ENCODE peak calls at places on chromosome 20, in nine cellular contexts. G is fibroblast of lung, J is tibial nerve, A is endodermal cell, F is mesenchymal stem cell, Z is psoas muscle, L is heart left ventricle, O is ascending aorta, R is heart right ventricle. W is an unnamed sample. For H3K9me3, the result is how much of the 10 kb centered on the place peaks cover.

GRCh38 chr20:36726168-36726567 is 19.7 kb downstream of the NDRG3 start:
- DNase-seq in G (no peak), L (no peak), Z (no peak), F (no peak), J (no peak), R (no peak), O (no peak), A (no peak), W (no peak)

GRCh38 chr20:50218987-50219435 is 28.4 kb downstream of the CEBPB start:
- DNase-seq in A (peak), Z (no peak), J (no peak), F (no peak), L (peak), R (no peak), O (no peak), G (no peak), W (no peak)

GRCh38 chr20:9627219-9627618 is 112.8 kb downstream of the LAMP5 start:
- DNase-seq in A (no peak), L (no peak), F (no peak), G (no peak), J (no peak), Z (no peak), R (no peak), O (no peak), W (no peak)

GRCh38 chr20:62840244-62841197 is 21.1 kb downstream of the TCFL5 start:
- DNase-seq in G (no peak), Z (no peak), O (no peak), R (no peak), L (no peak), A (no peak), J (no peak), F (no peak), W (no peak)

GRCh38 chr20:62219992-62220665 is at the start of gene HRH3:
- DNase-seq in R (peak), J (no peak), L (no peak), A (peak), G (no peak), O (no peak), F (peak), Z (peak), W (no peak)

GRCh38 chr20:52592567-52592966 is 379.6 kb upstream of the TSHZ2 start:
- DNase-seq in J (no peak), A (no peak), L (no peak), O (no peak), F (no peak), R (no peak), Z (no peak), G (no peak), W (no peak)

GRCh38 chr20:44271915-44272663 is 25.0 kb downstream of the GDAP1L1 start:
- DNase-seq in J (no peak), O (no peak), F (no peak), G (no peak), Z (no peak), R (no peak), A (peak), L (no peak), W (no peak)

GRCh38 chr20:8291873-8292272 is 159.8 kb downstream of the PLCB1 start:
- DNase-seq in Z (no peak), A (no peak), O (no peak), G (peak), R (no peak), L (no peak), F (peak), J (no peak), W (no peak)

GRCh38 chr20:62624325-62624690 is 18.0 kb upstream of the SLCO4A1 start:
- DNase-seq in O (no peak), L (peak), J (no peak), G (no peak), Z (no peak), R (no peak), A (peak), F (no peak), W (no peak)

GRCh38 chr20:63163596-63164560 is 52.1 kb downstream of the YTHDF1 start:
- DNase-seq in Z (no peak), J (no peak), A (no peak), F (no peak), O (no peak), G (no peak), R (peak), L (peak), W (no peak)

GRCh38 chr20:3251806-3252205 is 12.8 kb upstream of the SLC4A11 start:
- DNase-seq in O (no peak), F (no peak), R (no peak), J (no peak), L (no peak), A (no peak), G (peak), Z (no peak), W (peak)

GRCh38 chr20:9609892-9610502 is 95.6 kb downstream of the LAMP5 start:
- DNase-seq in F (peak), O (no peak), G (peak), L (no peak), J (peak), R (no peak), Z (no peak), A (peak), W (no peak)

GRCh38 chr20:35695245-35695749 is 3.9 kb downstream of the NFS1 start:
- DNase-seq in A (no peak), Z (no peak), F (no peak), L (no peak), O (no peak), R (no peak), J (no peak), G (no peak), W (no peak)

GRCh38 chr20:9149796-9150195 is 80.9 kb downstream of the PLCB4 start:
- DNase-seq in R (no peak), O (no peak), G (no peak), L (no peak), A (no peak), F (no peak), Z (no peak), J (no peak), W (no peak)

GRCh38 chr20:53291548-53291947 is 302.1 kb downstream of the ZNF217 start:
- DNase-seq in R (no peak), G (no peak), Z (no peak), J (no peak), O (no peak), L (no peak), A (peak), F (no peak), W (no peak)

GRCh38 chr20:62933966-62934365 is 4.0 kb upstream of the GID8 start:
- DNase-seq in J (no peak), L (no peak), R (no peak), O (no peak), G (no peak), Z (no peak), F (no peak), A (peak), W (no peak)

GRCh38 chr20:56359212-56360132 is 698 bp downstream of the FAM210B start:
- DNase-seq in L (peak), Z (peak), J (peak), G (peak), A (peak), O (peak), R (peak), F (peak), W (peak)

GRCh38 chr20:64055893-64056638 is 6.6 kb upstream of the SOX18 start:
- DNase-seq in J (no peak), F (peak), A (peak), L (peak), Z (peak), R (peak), O (no peak), G (no peak), W (peak)

GRCh38 chr20:2889797-2890196 is 16.5 kb downstream of the PTPRA start:
- DNase-seq in A (no peak), G (no peak), L (no peak), Z (no peak), O (no peak), F (no peak), R (no peak), J (no peak), W (no peak)

GRCh38 chr20:13995086-13995665 is at the start of gene MACROD2:
- DNase-seq in L (peak), O (peak), J (peak), Z (peak), A (peak), G (peak), R (peak), F (peak), W (peak)

GRCh38 chr20:25486377-25486776 is 78.9 kb downstream of the GINS1 start:
- DNase-seq in Z (no peak), G (peak), F (no peak), A (no peak), R (no peak), L (peak), O (no peak), J (no peak), W (peak)

GRCh38 chr20:37528442-37529213 is 952 bp upstream of the BLCAP start:
- DNase-seq in L (no peak), R (no peak), Z (no peak), F (no peak), J (no peak), G (no peak), A (peak), O (peak), W (no peak)

GRCh38 chr20:24732076-24732475 is 217.0 kb upstream of the CST7 start:
- DNase-seq in O (no peak), J (no peak), Z (no peak), R (no peak), A (peak), L (no peak), F (no peak), G (no peak), W (no peak)

GRCh38 chr20:4889446-4889845 is 111.9 kb downstream of the SLC23A2 start:
- DNase-seq in O (no peak), A (peak), L (no peak), R (no peak), J (no peak), Z (no peak), F (no peak), G (no peak), W (no peak)

GRCh38 chr20:50101900-50102299 is 11.1 kb downstream of the UBE2V1 start:
- DNase-seq in L (no peak), A (no peak), G (no peak), F (no peak), Z (no peak), R (no peak), J (no peak), O (peak), W (no peak)

GRCh38 chr20:13199279-13199678 is 21.8 kb upstream of the ISM1 start:
- DNase-seq in G (no peak), R (no peak), L (no peak), A (no peak), Z (no peak), O (no peak), F (no peak), J (no peak), W (no peak)

DNA sequence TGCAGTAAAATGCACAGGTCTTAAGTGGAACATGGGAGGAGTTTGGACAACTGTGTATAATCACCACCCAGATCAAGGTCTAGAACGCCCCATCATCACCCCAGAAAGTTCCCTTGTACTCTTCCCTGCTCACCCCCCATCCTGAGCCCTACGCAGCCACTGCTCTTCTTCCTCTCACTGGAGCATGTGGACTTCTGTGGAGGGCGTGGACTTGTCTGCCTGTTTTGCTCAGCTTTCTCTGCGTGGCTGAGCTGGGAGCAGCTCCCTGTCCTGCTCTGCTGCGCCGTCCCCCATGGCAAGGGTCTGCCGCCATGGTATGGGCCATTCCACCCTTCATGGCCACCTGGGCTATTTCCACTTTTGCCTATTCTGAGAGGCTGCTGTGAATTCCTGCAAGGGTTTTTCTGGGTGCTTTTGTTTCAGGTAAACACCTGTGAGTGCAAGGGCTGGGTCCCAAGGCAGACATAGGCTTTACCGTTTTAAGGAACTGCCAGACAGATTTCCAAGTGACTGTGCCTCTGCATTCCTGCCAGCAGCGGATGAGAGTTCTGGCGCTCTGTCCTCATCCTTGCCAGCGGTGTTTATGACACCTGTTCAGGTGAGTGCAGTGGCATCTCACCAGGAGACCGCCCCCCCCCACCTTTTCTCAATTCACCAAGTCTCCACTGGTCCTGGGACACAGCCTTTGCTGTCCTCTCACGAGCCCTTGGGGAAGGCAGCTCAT is 19.7 kb downstream of the PCK1 start:
- DNase-seq in L (no peak), O (no peak), J (no peak), G (no peak), Z (no peak), A (no peak), R (no peak), F (no peak), W (no peak)
- H3K9me3 ChIP-seq in L (under half), O (under half), J (under half), G (under half), Z (under half), A (under half), R (under half), F (under half), W (under half)

DNA sequence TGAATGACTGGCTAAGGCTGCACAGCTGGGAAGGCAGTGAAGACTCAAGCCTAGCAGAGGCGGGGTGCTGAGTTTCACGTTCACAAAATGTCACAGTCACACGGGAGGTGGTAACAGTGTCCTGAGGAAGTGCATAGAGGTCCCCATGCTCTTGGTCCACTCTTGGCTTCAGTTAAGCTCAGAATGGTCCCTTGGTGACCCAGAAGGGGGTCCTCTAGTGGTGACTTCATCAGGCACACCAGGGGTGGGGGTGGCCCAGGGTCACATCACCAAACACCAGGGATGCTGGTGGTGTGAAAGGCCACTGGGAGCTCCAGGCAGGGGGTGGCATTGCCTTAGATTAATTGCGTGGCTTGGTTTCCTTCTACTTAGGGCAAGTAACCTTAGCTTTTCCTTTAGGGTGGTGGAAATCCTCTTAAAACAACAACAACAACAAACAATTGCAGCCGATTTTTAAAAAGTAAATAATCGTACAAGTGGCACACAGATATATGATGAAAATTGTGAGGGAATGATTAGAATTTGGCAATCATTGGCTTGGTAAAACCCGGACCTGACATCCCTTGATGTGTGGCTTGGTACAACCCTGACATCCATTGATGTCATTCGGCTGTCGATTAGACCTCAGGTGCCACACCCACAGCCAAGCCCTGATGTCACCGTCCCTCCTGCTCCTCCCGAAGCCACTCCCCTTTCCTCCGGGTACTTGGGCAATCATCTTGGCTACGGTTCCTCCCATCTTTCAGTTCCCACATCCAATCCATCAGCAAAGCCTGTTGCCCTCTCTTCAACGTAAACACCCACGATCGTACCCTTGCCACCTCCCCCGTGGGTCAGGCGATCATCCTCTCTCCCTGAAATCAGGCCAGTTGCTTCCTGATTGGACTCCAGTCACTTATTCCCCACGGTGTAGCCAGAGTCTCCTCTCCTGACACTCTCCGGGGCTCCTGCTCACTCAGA is 44.8 kb downstream of the SULF2 start:
- DNase-seq in Z (peak), G (no peak), L (no peak), R (peak), A (no peak), O (no peak), F (no peak), J (peak), W (peak)
- H3K9me3 ChIP-seq in Z (under half), G (under half), L (under half), R (under half), A (under half), O (under half), F (under half), J (under half), W (under half)

GRCh38 chr20:42700423-42700822 is 489.3 kb downstream of the PTPRT start:
- DNase-seq in J (no peak), A (no peak), L (no peak), R (no peak), O (no peak), Z (no peak), G (no peak), F (no peak), W (no peak)

GRCh38 chr20:42705550-42705949 is 484.2 kb downstream of the PTPRT start:
- DNase-seq in A (no peak), J (no peak), G (no peak), O (no peak), L (no peak), R (no peak), Z (no peak), F (no peak), W (no peak)

GRCh38 chr20:42701948-42702347 is 487.8 kb downstream of the PTPRT start:
- DNase-seq in L (no peak), G (no peak), F (no peak), R (no peak), A (no peak), J (no peak), Z (no peak), O (no peak), W (no peak)

GRCh38 chr20:42706762-42707161 is 482.9 kb downstream of the PTPRT start:
- DNase-seq in O (no peak), Z (no peak), R (no peak), A (no peak), L (no peak), J (no peak), G (no peak), F (no peak), W (no peak)

DNA sequence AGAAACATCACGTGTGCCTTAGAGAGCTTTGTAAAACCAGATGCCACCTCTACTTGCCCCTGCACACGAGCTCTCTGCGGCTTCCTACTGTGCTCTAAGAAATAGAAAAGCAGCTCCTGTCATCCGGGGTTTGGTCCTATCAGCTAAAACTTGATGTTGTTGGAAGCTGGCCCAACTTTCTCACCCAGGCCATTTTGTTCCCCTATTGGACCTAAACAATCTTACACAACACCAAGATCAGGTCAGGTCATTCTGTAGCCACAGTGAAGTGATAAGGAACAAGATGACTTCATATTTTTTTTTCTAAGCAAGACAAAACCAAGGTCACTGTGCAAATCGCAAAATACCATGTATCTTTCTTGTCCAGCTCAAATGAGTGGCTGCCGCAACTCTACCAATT is 486.0 kb downstream of the PTPRT start:
- DNase-seq in F (no peak), Z (no peak), R (no peak), O (no peak), A (no peak), J (no peak), L (no peak), G (no peak), W (no peak)
- H3K9me3 ChIP-seq in F (under half), Z (under half), R (under half), O (under half), A (under half), J (under half), L (under half), G (under half), W (under half)

GRCh38 chr20:20763652-20764051 is 51.2 kb upstream of the RALGAPA2 start:
- DNase-seq in A (no peak), J (no peak), R (no peak), Z (no peak), F (no peak), L (no peak), G (no peak), O (no peak), W (no peak)

GRCh38 chr20:20765696-20766095 is 53.3 kb upstream of the RALGAPA2 start:
- DNase-seq in G (no peak), O (no peak), Z (no peak), L (no peak), J (no peak), R (no peak), A (no peak), F (no peak), W (no peak)

GRCh38 chr20:20772492-20773047 is 60.1 kb upstream of the RALGAPA2 start:
- DNase-seq in L (no peak), O (no peak), F (no peak), Z (no peak), R (no peak), A (no peak), G (no peak), J (no peak), W (no peak)

DNA sequence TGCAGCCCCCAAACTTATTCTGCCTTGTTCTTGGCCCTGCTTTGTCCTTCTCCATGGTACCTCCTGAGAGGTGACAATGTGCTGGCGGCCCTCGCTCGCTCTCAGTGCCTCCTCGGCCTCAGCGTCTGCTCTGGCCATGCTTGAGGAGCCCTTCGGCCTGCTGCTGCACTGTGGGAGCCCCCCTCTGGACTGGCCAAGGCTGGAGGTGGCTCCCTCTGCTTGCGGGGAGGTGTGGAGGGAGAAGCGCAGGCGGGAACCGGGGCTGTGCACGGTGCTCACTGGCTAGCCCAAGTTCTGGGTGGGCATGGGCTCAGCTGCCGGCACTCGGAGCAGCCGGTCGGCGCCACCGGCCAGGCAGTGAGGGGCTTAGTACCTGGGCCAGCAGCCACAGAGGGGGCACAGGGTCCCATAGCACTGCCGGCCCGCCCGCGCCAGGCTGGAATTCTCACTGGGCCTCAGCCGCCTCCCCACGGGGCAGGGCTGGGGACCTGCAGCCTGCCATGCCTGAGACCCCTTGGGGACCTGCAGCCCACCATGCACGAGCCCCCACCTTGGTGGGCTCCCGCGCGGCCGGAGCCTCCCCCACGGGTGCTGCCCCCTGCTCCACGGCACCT is 55.9 kb upstream of the RALGAPA2 start:
- DNase-seq in J (no peak), G (no peak), O (no peak), F (no peak), R (no peak), A (no peak), L (peak), Z (no peak), W (no peak)
- H3K9me3 ChIP-seq in J (under half), G (under half), O (under half), F (under half), R (under half), A (under half), L (under half), Z (under half), W (under half)

GRCh38 chr20:59895908-59896307 is 37.5 kb downstream of the SYCP2 start:
- DNase-seq in J (no peak), G (no peak), R (no peak), L (no peak), Z (no peak), F (no peak), O (no peak), A (no peak), W (no peak)

GRCh38 chr20:59888050-59888449 is 45.4 kb downstream of the SYCP2 start:
- DNase-seq in F (no peak), L (no peak), G (no peak), O (no peak), A (no peak), Z (no peak), J (no peak), R (no peak), W (no peak)

DNA sequence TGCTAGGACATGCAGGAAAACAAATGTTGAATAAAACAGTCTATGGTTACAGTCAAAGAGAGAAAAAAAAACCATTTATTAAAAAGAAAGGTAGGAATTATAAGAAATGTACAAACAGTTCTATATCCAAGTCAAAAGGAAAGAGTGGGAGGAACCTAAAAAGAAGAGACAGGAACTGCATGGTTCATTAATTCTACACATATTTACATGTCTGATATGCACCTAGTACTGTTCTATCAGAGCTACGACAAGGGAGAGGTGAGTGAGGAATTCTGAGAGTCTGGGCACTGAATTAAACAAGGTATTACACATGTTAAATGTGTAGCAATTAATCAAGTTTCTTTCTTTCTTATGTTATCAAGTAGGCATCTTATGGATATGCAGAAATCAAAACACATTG is 41.9 kb downstream of the SYCP2 start:
- DNase-seq in A (no peak), Z (no peak), R (no peak), J (no peak), L (no peak), F (no peak), G (no peak), O (no peak), W (no peak)
- H3K9me3 ChIP-seq in A (under half), Z (under half), R (under half), J (under half), L (under half), F (under half), G (under half), O (under half), W (under half)